ENCODE peak calls at places on chromosome 19, in eight cellular contexts. B, T, Y, N, A, Q, J and L are unnamed samples.

GRCh38 chr19:52689804-52690394 is 44.9 kb downstream of the ZNF611 start:
- DNase-seq in Q (peak), Y (peak), T (peak), A (no peak), B (peak), J (no peak), N (no peak), L (no peak)

GRCh38 chr19:14073232-14073924 is 792 bp downstream of the MISP3 start:
- DNase-seq in B (peak), Y (no peak), A (peak), Q (peak), N (peak), J (no peak), T (no peak), L (no peak)

GRCh38 chr19:10093295-10094186 is 7.4 kb downstream of the SHFL start:
- DNase-seq in T (no peak), A (no peak), Q (no peak), B (no peak), N (no peak), J (no peak), Y (no peak), L (peak)

GRCh38 chr19:4431808-4432674 is 25.6 kb downstream of the UBXN6 start:
- DNase-seq in N (no peak), Y (no peak), A (no peak), J (no peak), Q (no peak), B (no peak), T (no peak), L (no peak)

GRCh38 chr19:45448887-45449299 is 18.9 kb upstream of the FOSB start:
- DNase-seq in A (no peak), J (no peak), Y (no peak), N (no peak), Q (no peak), T (no peak), B (no peak), L (no peak)

GRCh38 chr19:44498988-44499387 is 1.3 kb downstream of the ZNF180 start:
- DNase-seq in A (no peak), J (no peak), Y (no peak), Q (no peak), N (no peak), T (no peak), B (no peak), L (no peak)

GRCh38 chr19:10036601-10037071 is 23.4 kb downstream of the RDH8 start:
- DNase-seq in Q (no peak), Y (no peak), B (no peak), J (no peak), T (no peak), N (no peak), A (peak), L (no peak)

GRCh38 chr19:3083964-3084363 is 10.2 kb upstream of the GNA11 start:
- DNase-seq in A (no peak), Q (no peak), J (no peak), B (no peak), Y (no peak), T (no peak), N (no peak), L (no peak)

GRCh38 chr19:46633130-46633529 is 2.9 kb downstream of the GNG8 start:
- DNase-seq in N (no peak), Q (no peak), A (no peak), J (no peak), T (no peak), Y (no peak), B (no peak), L (no peak)

GRCh38 chr19:2332341-2333026 is 4.0 kb downstream of the SPPL2B start:
- DNase-seq in N (peak), B (no peak), A (no peak), J (no peak), Y (no peak), T (no peak), Q (no peak), L (no peak)

GRCh38 chr19:4357095-4357797 is 13.9 kb downstream of the MPND start:
- DNase-seq in Y (no peak), T (peak), B (no peak), Q (no peak), J (no peak), N (no peak), A (no peak), L (no peak)

GRCh38 chr19:29537601-29538000 is 11.8 kb downstream of the VSTM2B start:
- DNase-seq in J (no peak), A (no peak), Q (no peak), T (no peak), B (no peak), Y (no peak), N (no peak), L (no peak)

GRCh38 chr19:4208385-4209094 is 20.8 kb upstream of the EBI3 start:
- DNase-seq in T (no peak), Y (no peak), Q (no peak), N (peak), J (no peak), B (no peak), A (peak), L (peak)

GRCh38 chr19:29004796-29005195 is 208.2 kb downstream of the UQCRFS1 start:
- DNase-seq in Y (no peak), N (no peak), A (no peak), T (no peak), B (no peak), J (no peak), Q (no peak), L (no peak)

GRCh38 chr19:55340144-55340783 is 588 bp downstream of the KMT5C start:
- DNase-seq in N (no peak), J (no peak), A (peak), Y (no peak), T (no peak), B (no peak), Q (no peak), L (no peak)

GRCh38 chr19:44345969-44346368 is 10.5 kb downstream of the ZNF112 start:
- DNase-seq in Y (no peak), N (no peak), Q (no peak), A (no peak), B (no peak), J (no peak), T (no peak), L (no peak)

GRCh38 chr19:8148410-8149231 is 771 bp downstream of the FBN3 start:
- DNase-seq in A (no peak), N (no peak), Y (no peak), J (no peak), Q (peak), T (no peak), B (peak), L (peak)

DNA sequence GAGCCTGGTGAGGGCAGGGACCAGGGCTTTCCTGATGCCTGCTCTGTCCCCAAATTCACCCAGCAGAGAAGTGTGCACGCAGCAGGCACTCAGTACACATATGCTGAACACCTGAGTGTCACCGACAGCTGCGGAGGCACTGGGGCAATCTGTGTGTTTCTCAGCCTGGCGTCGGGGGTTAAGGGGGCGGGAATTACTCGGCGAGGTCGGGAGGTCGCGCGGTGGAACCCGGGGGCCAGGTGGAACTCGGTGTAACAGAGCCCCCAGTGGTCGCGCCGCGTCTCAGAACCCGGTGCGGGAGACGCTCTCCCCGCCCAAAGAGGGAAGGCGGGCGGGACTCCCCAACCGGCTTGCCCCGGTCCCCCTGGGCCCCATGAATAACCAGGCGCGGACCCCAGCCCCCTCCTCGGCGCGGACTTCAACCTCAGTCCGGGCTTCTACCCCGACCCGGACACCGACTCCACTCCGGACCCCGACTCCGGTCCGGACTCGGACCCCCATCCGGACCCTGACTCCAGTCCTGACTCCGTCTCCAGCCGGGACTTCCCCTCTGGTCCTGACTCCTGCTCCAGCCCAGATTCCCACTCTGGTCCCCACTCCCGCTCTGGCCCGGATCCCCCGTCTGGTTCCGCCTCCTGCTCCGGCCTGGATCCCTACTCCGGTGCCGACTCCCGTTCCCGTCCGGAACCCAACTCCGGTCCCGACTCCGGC is at the start of gene SELENOV:
- DNase-seq in B (no peak), A (peak), J (no peak), Y (no peak), Q (peak), T (no peak), N (no peak), L (no peak)
- TF ChIP-seq CTCF in B (no peak), A (no peak), J (peak), Y (no peak), Q (no peak), T (no peak), N (no peak), L (no peak)

GRCh38 chr19:27779953-27780352 is 1433.0 kb downstream of the UQCRFS1 start:
- DNase-seq in J (no peak), T (no peak), N (peak), Q (no peak), Y (no peak), A (no peak), B (no peak), L (no peak)
- TF ChIP-seq CTCF in J (no peak), T (no peak), N (no peak), Q (no peak), Y (no peak), A (no peak), B (no peak), L (no peak)

GRCh38 chr19:34676697-34677385 is at the start of gene SCGB2B2:
- DNase-seq in A (no peak), B (no peak), T (no peak), J (no peak), Y (no peak), N (peak), Q (no peak), L (peak)
- TF ChIP-seq CTCF in A (no peak), B (peak), T (no peak), J (peak), Y (no peak), N (no peak), Q (peak), L (no peak)

GRCh38 chr19:18710986-18711751 is 27.7 kb downstream of the CRTC1 start:
- DNase-seq in B (no peak), Q (no peak), T (no peak), N (no peak), A (peak), Y (peak), J (no peak), L (no peak)

GRCh38 chr19:18711893-18712292 is 28.4 kb downstream of the CRTC1 start:
- DNase-seq in N (no peak), A (no peak), Y (no peak), T (no peak), B (no peak), Q (no peak), J (no peak), L (no peak)

GRCh38 chr19:18715416-18715815 is 31.9 kb downstream of the CRTC1 start:
- DNase-seq in Q (no peak), N (no peak), Y (no peak), T (no peak), A (no peak), B (no peak), J (no peak), L (no peak)

GRCh38 chr19:18712981-18713380 is 29.5 kb downstream of the CRTC1 start:
- DNase-seq in B (no peak), T (no peak), Y (no peak), J (no peak), N (no peak), A (peak), Q (no peak), L (no peak)

DNA sequence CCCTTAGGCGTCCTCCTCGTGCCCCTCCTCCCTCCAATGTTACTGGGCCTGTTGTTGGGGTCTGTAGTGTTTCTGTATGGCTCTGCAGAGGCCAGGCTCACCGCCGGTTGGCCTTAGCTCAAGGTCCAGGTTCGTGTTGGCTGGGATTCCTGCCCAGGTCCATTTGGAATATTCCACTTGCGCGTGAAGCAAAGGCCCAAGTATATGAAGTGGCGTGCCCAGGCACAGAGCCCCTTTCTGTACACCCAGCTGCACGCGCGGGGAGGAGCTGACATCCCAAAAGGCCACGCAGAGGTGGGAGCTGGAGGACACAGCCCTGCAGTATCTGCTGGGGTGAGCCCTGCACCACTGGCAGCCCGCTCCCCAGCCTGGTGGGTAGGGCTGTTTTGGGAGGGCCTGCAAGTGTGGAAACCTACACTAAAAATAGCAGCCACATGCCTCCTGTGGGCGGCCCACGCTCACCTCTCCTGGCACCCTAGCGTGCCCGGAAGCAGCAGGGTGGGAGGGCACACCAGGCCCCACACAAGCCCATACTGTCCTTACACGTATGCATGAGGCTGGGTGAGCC is 30.2 kb downstream of the CRTC1 start:
- DNase-seq in N (no peak), J (no peak), B (no peak), T (no peak), Q (no peak), A (no peak), Y (no peak), L (no peak)
- TF ChIP-seq CTCF in N (no peak), J (no peak), B (no peak), T (no peak), Q (no peak), A (no peak), Y (no peak), L (no peak)

DNA sequence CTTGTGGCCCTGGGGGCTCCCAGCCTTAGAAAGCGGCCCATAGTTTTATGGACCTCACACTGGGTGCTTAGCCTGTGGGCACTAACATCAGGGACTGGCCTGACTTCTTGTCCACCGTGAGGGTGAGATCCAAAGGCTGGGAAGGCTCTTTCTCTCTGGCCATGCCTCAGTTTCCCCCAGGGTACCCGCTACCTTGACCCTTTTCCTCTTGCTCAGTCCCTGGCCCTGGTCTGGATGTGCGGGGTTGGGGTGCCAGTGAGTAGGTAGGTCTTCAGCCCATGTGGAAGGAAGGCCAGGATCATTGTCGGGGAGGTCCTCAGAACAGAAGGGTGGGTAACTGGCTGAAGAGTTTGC is 1.6 kb upstream of the TMEM161A start:
- DNase-seq in T (no peak), B (no peak), N (no peak), A (no peak), Y (no peak), Q (no peak), J (no peak), L (no peak)
- TF ChIP-seq CTCF in T (no peak), B (peak), N (no peak), A (no peak), Y (no peak), Q (peak), J (no peak), L (no peak)